ENCODE peak calls at places on chromosomes 4 and X, in ten cellular contexts. H, A, J, V, R, E, U, P, F and W are unnamed samples.

GRCh38 chr4:143195581-143195980 is 10.9 kb downstream of the USP38 start:
- DNase-seq in H (no peak), A (no peak), J (no peak), V (no peak), R (no peak), E (no peak), U (no peak), P (no peak), F (no peak), W (no peak)

GRCh38 chr4:21347142-21347541 is 601.4 kb downstream of the KCNIP4 start:
- DNase-seq in H (no peak), A (no peak), J (peak), V (no peak), R (no peak), E (no peak), U (no peak), P (no peak), F (no peak), W (no peak)

GRCh38 chr4:147617841-147618421 is 734 bp downstream of the TMEM184C start:
- DNase-seq in H (no peak), A (no peak), J (no peak), V (no peak), R (no peak), E (no peak), U (no peak), P (no peak), F (no peak), W (no peak)

GRCh38 chr4:173538903-173539445 is 8.9 kb upstream of the HAND2 start:
- DNase-seq in H (no peak), A (no peak), J (peak), V (no peak), R (no peak), E (peak), U (no peak), P (no peak), F (no peak), W (no peak)

GRCh38 chr4:107689912-107690587 is 30.0 kb downstream of the PAPSS1 start:
- DNase-seq in H (peak), A (no peak), J (no peak), V (no peak), R (no peak), E (peak), U (peak), P (no peak), F (no peak), W (no peak)

GRCh38 chrX:110108381-110108796 is 105.5 kb downstream of the TMEM164 start:
- DNase-seq in H (peak), A (no peak), J (no peak), V (no peak), R (no peak), E (peak), U (no peak), P (no peak), F (no peak), W (no peak)

GRCh38 chr4:4761128-4761991 is 98.1 kb upstream of the MSX1 start:
- DNase-seq in H (no peak), A (no peak), J (peak), V (no peak), R (peak), E (peak), U (no peak), P (peak), F (no peak), W (no peak)

GRCh38 chr4:124343711-124344110 is 368.8 kb downstream of the ANKRD50 start:
- DNase-seq in H (peak), A (no peak), J (no peak), V (no peak), R (no peak), E (no peak), U (no peak), P (no peak), F (no peak), W (no peak)

GRCh38 chrX:106862972-106863688 is 40.0 kb downstream of the RIPPLY1 start:
- DNase-seq in H (no peak), A (peak), J (peak), V (no peak), R (peak), E (peak), U (no peak), P (no peak), F (no peak), W (no peak)

DNA sequence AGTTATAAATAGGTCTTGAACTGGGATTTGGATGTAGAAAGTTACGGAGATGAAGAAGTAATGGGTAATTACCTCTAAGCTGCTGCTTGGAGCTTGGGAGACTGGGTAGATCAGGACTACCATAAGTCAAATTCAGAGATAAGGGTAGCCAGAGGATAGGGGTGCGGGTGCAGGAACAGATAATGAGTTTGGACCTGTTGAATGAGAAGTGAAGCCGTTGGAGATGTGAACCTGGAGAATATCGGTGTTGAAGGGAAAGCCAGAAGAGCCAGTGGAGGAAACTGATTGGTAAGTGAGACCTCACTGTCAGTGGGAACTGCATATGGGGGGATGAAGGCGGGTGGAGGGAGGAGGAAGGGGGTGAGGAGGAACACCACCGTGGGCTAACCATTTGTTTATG is 618 bp upstream of the FOXO4 start:
- DNase-seq in H (no peak), A (no peak), J (no peak), V (no peak), R (no peak), E (no peak), U (no peak), P (no peak), F (no peak), W (no peak)
- H3K4me3 ChIP-seq in H (peak), A (peak), J (peak), V (peak), R (peak), E (peak), U (peak), P (no peak), F (peak), W (peak)

DNA sequence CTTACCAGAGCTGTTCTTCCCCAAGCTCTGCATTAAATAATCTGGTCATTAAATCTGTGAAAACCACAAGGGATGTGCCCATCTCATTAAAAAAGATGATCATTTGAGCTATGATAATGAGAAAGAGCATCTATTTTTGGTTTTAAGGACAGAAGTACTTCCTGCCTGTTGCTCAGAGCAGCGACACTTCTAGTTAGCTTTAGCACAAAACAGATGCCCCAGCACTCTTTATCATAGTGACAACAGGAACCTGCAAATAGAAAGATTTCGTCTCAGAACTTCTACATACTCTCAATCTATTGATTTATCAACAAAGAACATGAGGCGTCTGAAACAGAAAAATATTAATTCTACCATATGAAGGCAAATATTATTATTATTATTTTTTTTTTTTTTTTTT is 140.1 kb downstream of the APBB2 start:
- DNase-seq in H (no peak), A (no peak), J (no peak), V (no peak), R (no peak), E (no peak), U (no peak), P (no peak), F (no peak), W (no peak)
- H3K4me3 ChIP-seq in H (no peak), A (no peak), J (no peak), V (no peak), R (no peak), E (no peak), U (no peak), P (no peak), F (no peak), W (no peak)

DNA sequence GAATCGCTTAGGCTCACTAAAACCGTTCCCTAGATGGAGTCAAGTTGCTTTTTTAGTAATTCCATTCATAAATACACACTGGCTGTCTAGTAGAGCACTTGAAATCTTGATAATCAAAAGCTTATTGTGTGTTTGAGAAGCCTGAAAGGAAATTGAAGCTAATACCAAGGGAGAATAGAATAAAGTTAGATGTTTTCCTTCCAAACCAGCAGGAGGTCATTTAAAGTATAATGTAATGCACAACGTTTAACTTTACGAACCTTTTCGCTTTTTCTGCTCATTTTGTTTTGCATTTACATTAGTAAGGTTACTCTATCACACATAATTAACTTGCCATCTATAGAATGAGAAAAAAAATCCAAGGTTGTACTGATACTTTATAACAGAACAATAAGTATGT is 440.9 kb downstream of the NKX6-1 start:
- DNase-seq in H (no peak), A (no peak), J (no peak), V (no peak), R (no peak), E (no peak), U (no peak), P (no peak), F (no peak), W (no peak)
- H3K4me3 ChIP-seq in H (no peak), A (no peak), J (no peak), V (no peak), R (no peak), E (no peak), U (no peak), P (no peak), F (no peak), W (no peak)

GRCh38 chr4:104615926-104616325 is 121.2 kb upstream of the CXXC4 start:
- DNase-seq in H (no peak), A (no peak), J (peak), V (no peak), R (no peak), E (no peak), U (no peak), P (no peak), F (no peak), W (no peak)

GRCh38 chr4:104615496-104615895 is 120.8 kb upstream of the CXXC4 start:
- DNase-seq in H (no peak), A (no peak), J (no peak), V (no peak), R (no peak), E (no peak), U (no peak), P (no peak), F (no peak), W (no peak)

DNA sequence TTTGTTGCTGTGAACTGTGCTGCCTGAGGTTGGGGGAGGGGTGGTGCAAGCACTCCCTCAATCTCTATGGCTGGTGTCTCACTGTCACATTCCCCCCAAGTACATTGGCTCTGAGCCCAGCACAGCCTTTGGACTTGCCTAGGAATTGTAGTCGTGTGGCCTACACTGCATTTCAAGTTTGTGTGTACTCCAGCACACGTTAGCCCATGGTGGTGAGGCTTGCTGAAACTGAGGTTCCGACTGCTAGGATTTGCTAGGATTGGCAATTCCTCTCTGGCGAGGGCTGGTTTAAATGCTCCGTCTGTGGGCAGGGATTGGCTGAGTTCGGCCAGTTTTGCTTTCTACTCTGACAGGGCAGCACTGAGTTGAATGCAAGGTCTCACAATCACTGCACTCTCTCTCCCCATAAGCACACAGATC is 121.7 kb upstream of the CXXC4 start:
- DNase-seq in H (no peak), A (no peak), J (peak), V (peak), R (no peak), E (no peak), U (peak), P (no peak), F (no peak), W (no peak)
- H3K4me3 ChIP-seq in H (no peak), A (no peak), J (no peak), V (peak), R (no peak), E (no peak), U (no peak), P (no peak), F (no peak), W (no peak)